ENCODE peak calls at places on chromosomes 6 and 20, in five cellular contexts. P is EL; J is effector CD4-positive, alpha-beta T cell; O is bronchial epithelial cell; Y is stomach. K is an unnamed sample.

GRCh38 chr20:22515264-22515663 is 69.1 kb downstream of the FOXA2 start:
- DNase-seq in P (no peak), J (no peak), O (no peak), Y (no peak), K (no peak)

GRCh38 chr6:95589826-95590570 is 12.7 kb downstream of the MANEA start:
- DNase-seq in P (no peak), J (no peak), O (no peak), Y (no peak), K (no peak)

GRCh38 chr6:145137425-145137824 is 597.9 kb downstream of the EPM2A start:
- DNase-seq in P (peak; percentile 43), J (no peak), O (peak; percentile 51), Y (no peak), K (no peak)

GRCh38 chr6:144378437-144378836 is 93.3 kb downstream of the UTRN start:
- DNase-seq in P (peak; percentile 21), J (no peak), O (peak; percentile 51), Y (no peak), K (no peak)

GRCh38 chr20:58597021-58597940 is 53.8 kb upstream of the STX16 start:
- DNase-seq in P (no peak), J (no peak), O (no peak), Y (no peak), K (no peak)

GRCh38 chr20:34825530-34826362 is at the start of gene NCOA6:
- DNase-seq in P (peak; percentile 83), J (peak; percentile 79), O (peak; percentile 31), Y (peak; percentile 90), K (peak; percentile 95)

GRCh38 chr6:157099912-157100593 is 223.3 kb downstream of the TMEM242 start:
- DNase-seq in P (no peak), J (peak; percentile 22), O (no peak), Y (no peak), K (no peak)

GRCh38 chr6:54014440-54014839 is 96.8 kb upstream of the MLIP start:
- DNase-seq in P (no peak), J (no peak), O (no peak), Y (no peak), K (no peak)

GRCh38 chr6:161547617-161548016 is 273.8 kb upstream of the AGPAT4 start:
- DNase-seq in P (no peak), J (no peak), O (no peak), Y (no peak), K (no peak)

GRCh38 chr6:26155066-26155925 is 68.1 kb downstream of the HFE start:
- DNase-seq in P (peak; percentile 38), J (no peak), O (peak; percentile 27), Y (no peak), K (peak; percentile 73)

GRCh38 chr20:31835977-31836852 is 9.2 kb downstream of the FOXS1 start:
- DNase-seq in P (peak; percentile 96), J (no peak), O (peak; percentile 71), Y (peak; percentile 65), K (peak; percentile 28)

GRCh38 chr6:119495230-119495683 is 145.7 kb upstream of the MAN1A1 start:
- DNase-seq in P (no peak), J (no peak), O (no peak), Y (peak; percentile 30), K (no peak)

GRCh38 chr6:117615981-117616961 is 14.0 kb upstream of the GOPC start:
- DNase-seq in P (peak; percentile 58), J (peak; percentile 13), O (no peak), Y (no peak), K (no peak)

GRCh38 chr6:139627091-139627490 is 252.6 kb upstream of the CITED2 start:
- DNase-seq in P (no peak), J (no peak), O (no peak), Y (no peak), K (peak; percentile 37)

GRCh38 chr6:20819774-20820400 is 285.6 kb downstream of the CDKAL1 start:
- DNase-seq in P (no peak), J (no peak), O (no peak), Y (no peak), K (no peak)

GRCh38 chr6:31546339-31546961 is at the start of gene ATP6V1G2:
- DNase-seq in P (peak; percentile 93), J (peak; percentile 75), O (peak; percentile 91), Y (peak; percentile 89), K (peak; percentile 83)

K was measured in erythroblast.